ENCODE peak calls at places on chromosomes 16 and 17, in ten cellular contexts. T is sigmoid colon, Y is esophagus squamous epithelium, Q is adrenal gland, I is fibroblast of lung, P is endothelial cell of umbilical vein, L is Karpas-422, X is BE2C, H is vagina, E is Peyer's patch. B is an unnamed sample.
A peak's percentile ranks its signal among the peaks of the same experiment; 100 is the strongest.

GRCh38 chr16:72094266-72094610 is 591 bp downstream of the DHX38 start:
- DNase-seq in T (no peak), H (no peak), Q (no peak), Y (no peak), L (peak; percentile 65), P (no peak), I (no peak), E (no peak), X (no peak), B (no peak)

GRCh38 chr16:57471852-57472664 is 9.6 kb downstream of the POLR2C start:
- DNase-seq in T (no peak), Q (no peak), H (no peak), I (peak; percentile 4), X (peak; percentile 36), L (no peak), P (no peak), E (peak; percentile 13), Y (no peak), B (no peak)

GRCh38 chr16:82639263-82639662 is 12.5 kb downstream of the CDH13 start:
- DNase-seq in X (no peak), H (no peak), I (no peak), L (no peak), P (no peak), Q (no peak), E (no peak), Y (no peak), T (peak; percentile 30), B (no peak)

GRCh38 chr16:49835116-49835880 is 20.6 kb downstream of the ZNF423 start:
- DNase-seq in X (peak; percentile 39), L (no peak), Q (no peak), H (no peak), E (no peak), T (no peak), P (no peak), I (no peak), Y (no peak), B (no peak)

GRCh38 chr17:44628234-44629188 is 27.8 kb upstream of the MEIOC start:
- DNase-seq in P (peak; percentile 20), Q (peak; percentile 71), H (no peak), T (no peak), Y (no peak), I (peak; percentile 44), E (peak; percentile 45), L (peak; percentile 82), X (peak; percentile 86), B (peak; percentile 72)

GRCh38 chr16:77677129-77677528 is 45.2 kb upstream of the NUDT7 start:
- DNase-seq in T (no peak), L (no peak), I (peak; percentile 16), H (no peak), X (no peak), E (no peak), P (no peak), Q (no peak), Y (no peak), B (no peak)

GRCh38 chr16:85625485-85626117 is 12.5 kb downstream of the GSE1 start:
- DNase-seq in Q (no peak), P (no peak), Y (no peak), L (no peak), H (no peak), X (no peak), T (no peak), E (no peak), I (no peak), B (no peak)

GRCh38 chr16:72856797-72857196 is 191.1 kb downstream of the ZFHX3 start:
- DNase-seq in E (no peak), Q (no peak), L (peak; percentile 51), I (no peak), P (no peak), X (peak; percentile 52), T (no peak), Y (no peak), H (no peak), B (no peak)

GRCh38 chr17:58330997-58331814 is 2.6 kb upstream of the TSPOAP1 start:
- DNase-seq in Y (no peak), Q (no peak), X (no peak), L (peak; percentile 93), T (no peak), E (peak; percentile 88), P (no peak), I (no peak), H (no peak), B (peak; percentile 74)

GRCh38 chr17:75308732-75309629 is 19.7 kb upstream of the SLC25A19 start:
- DNase-seq in H (no peak), Q (no peak), I (no peak), L (no peak), E (no peak), X (no peak), Y (no peak), P (no peak), T (no peak), B (peak; percentile 72)

GRCh38 chr17:29176500-29177351 is 3.5 kb downstream of the MYO18A start:
- DNase-seq in P (peak; percentile 45), Q (peak; percentile 68), T (peak; percentile 84), E (peak; percentile 67), Y (no peak), X (peak; percentile 43), H (no peak), L (peak; percentile 78), I (peak; percentile 29), B (no peak)

GRCh38 chr17:49223517-49224197 is 6.9 kb downstream of the PHOSPHO1 start:
- DNase-seq in L (peak; percentile 85), P (no peak), Q (peak; percentile 46), Y (no peak), X (peak; percentile 62), I (no peak), E (peak; percentile 62), H (no peak), T (no peak), B (peak; percentile 91)

DNA sequence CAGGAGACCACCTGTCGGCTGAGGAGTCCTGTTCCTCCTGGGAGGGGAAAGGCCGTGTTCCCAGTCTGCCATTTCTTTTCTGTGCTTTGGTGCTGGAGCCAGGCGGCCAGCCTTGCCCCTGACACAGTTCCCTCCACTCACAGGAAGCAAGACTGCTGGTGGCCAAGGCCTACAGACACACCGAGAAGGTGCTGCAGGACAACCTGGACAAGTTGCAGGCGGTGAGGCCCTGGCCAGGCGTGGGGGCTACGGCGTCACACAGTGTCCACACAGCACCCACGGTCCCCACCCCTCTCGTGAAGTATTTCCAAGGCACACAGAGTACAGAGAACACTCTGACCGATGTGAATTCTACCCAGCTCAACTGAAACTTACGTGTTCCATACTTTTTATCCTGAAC is 6.1 kb upstream of the RPL13 start:
- DNase-seq in T (no peak), Y (no peak), X (no peak), Q (no peak), H (no peak), E (no peak), L (no peak), I (no peak), P (no peak), B (no peak)
- H3K36me3 ChIP-seq in T (peaks cover 23% of the 10 kb centered on the region), Y (peaks cover 24% of the 10 kb centered on the region), X (peaks cover 36% of the 10 kb centered on the region), Q (peaks cover 67% of the 10 kb centered on the region), H (peaks cover 61% of the 10 kb centered on the region), E (no peaks in the 10 kb centered on the region), L (no peaks in the 10 kb centered on the region), I (peaks cover 31% of the 10 kb centered on the region), P (peaks cover 2% of the 10 kb centered on the region), B (no peaks in the 10 kb centered on the region)

GRCh38 chr16:4860727-4861342 is 13.6 kb downstream of the UBN1 start:
- DNase-seq in P (no peak), I (no peak), T (no peak), L (no peak), X (no peak), Y (no peak), E (no peak), H (no peak), Q (no peak), B (no peak)
- H3K36me3 ChIP-seq in P (peaks cover 16% of the 10 kb centered on the region), I (peaks cover 4% of the 10 kb centered on the region), T (peaks cover 36% of the 10 kb centered on the region), L (peaks cover 44% of the 10 kb centered on the region), X (peaks cover 68% of the 10 kb centered on the region), Y (peaks cover 25% of the 10 kb centered on the region), E (no peaks in the 10 kb centered on the region), H (peaks cover 46% of the 10 kb centered on the region), Q (peaks cover 49% of the 10 kb centered on the region), B (peaks cover 10% of the 10 kb centered on the region)

DNA sequence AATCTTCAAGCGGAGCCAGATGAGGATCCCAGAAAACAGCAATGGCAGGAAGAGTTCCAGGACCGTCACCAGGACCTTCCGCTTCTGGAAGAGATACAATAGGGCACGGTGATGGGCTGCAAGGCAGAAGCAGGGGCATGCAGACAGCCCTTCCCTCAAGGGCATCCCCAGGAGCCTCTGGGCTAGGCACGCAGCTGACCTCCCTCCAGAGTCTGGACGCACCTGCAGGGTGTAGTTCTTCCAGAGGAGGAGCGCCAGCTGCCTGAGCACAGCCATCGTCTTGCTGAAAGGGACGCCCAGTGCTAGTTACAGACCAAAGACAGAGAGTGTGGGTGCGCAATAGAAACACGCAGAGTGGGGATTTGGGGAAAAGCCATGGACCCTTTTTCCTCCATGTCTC is 14.3 kb downstream of the ABCA3 start:
- DNase-seq in Y (no peak), E (no peak), I (no peak), Q (no peak), P (no peak), T (no peak), L (no peak), X (no peak), H (no peak), B (peak; percentile 10)
- H3K36me3 ChIP-seq in Y (peaks cover 5% of the 10 kb centered on the region), E (no peaks in the 10 kb centered on the region), I (no peaks in the 10 kb centered on the region), Q (peaks cover 18% of the 10 kb centered on the region), P (no peaks in the 10 kb centered on the region), T (no peaks in the 10 kb centered on the region), L (no peaks in the 10 kb centered on the region), X (peaks cover 67% of the 10 kb centered on the region), H (no peaks in the 10 kb centered on the region), B (peaks cover 5% of the 10 kb centered on the region)

GRCh38 chr16:51553910-51554309 is 402.8 kb upstream of the SALL1 start:
- DNase-seq in T (no peak), Q (no peak), E (no peak), X (no peak), L (no peak), P (no peak), I (peak; percentile 85), Y (no peak), H (no peak), B (no peak)

GRCh38 chr16:51549836-51550235 is 398.8 kb upstream of the SALL1 start:
- DNase-seq in Y (no peak), T (no peak), P (no peak), Q (no peak), L (no peak), H (no peak), E (no peak), X (no peak), I (no peak), B (no peak)

GRCh38 chr16:51545951-51546350 is 394.9 kb upstream of the SALL1 start:
- DNase-seq in Y (no peak), L (no peak), H (no peak), I (no peak), T (no peak), Q (no peak), P (no peak), X (no peak), E (no peak), B (no peak)

GRCh38 chr16:51553314-51553713 is 402.2 kb upstream of the SALL1 start:
- DNase-seq in X (no peak), T (no peak), E (no peak), L (no peak), I (no peak), Q (no peak), Y (no peak), H (no peak), P (no peak), B (no peak)

DNA sequence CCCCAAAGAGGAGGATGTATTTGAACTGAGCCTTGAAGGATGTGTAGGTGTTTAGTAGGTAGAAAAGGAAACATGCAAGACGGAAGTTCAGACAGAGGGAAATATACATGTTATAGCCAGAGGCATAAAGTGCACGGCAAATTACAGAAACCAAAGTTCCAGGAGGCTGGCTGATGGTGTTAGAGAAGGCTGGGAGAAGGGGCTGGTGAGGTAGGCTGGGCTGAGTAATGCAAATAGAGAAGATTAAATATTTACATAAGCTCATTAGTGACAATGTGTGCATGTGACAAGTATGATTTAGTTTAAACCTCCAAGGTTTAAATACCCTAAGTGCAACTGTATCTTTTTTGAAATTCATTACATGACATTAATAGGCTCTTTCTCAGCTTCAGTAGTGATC is 399.7 kb upstream of the SALL1 start:
- DNase-seq in L (no peak), X (no peak), Y (no peak), H (no peak), E (no peak), I (no peak), Q (no peak), T (no peak), P (no peak), B (no peak)
- H3K36me3 ChIP-seq in L (no peaks in the 10 kb centered on the region), X (no peaks in the 10 kb centered on the region), Y (no peaks in the 10 kb centered on the region), H (no peaks in the 10 kb centered on the region), E (no peaks in the 10 kb centered on the region), I (no peaks in the 10 kb centered on the region), Q (no peaks in the 10 kb centered on the region), T (no peaks in the 10 kb centered on the region), P (no peaks in the 10 kb centered on the region), B (no peaks in the 10 kb centered on the region)